ENCODE peak calls at places on chromosome 9, in four cellular contexts. Y, G, P and M are unnamed samples.

GRCh38 chr9:112866662-112867274 is 23.9 kb downstream of the SLC46A2 start:
- DNase-seq in G (no peak), Y (no peak), P (peak), M (no peak)

GRCh38 chr9:16207161-16207560 is 654.3 kb downstream of the CCDC171 start:
- DNase-seq in G (no peak), Y (peak), P (no peak), M (no peak)

GRCh38 chr9:77944556-77945261 is 86.9 kb downstream of the GNAQ start:
- DNase-seq in Y (no peak), P (no peak), G (no peak), M (no peak)

GRCh38 chr9:122107291-122107805 is 14.2 kb upstream of the TTLL11 start:
- DNase-seq in G (no peak), Y (peak), P (no peak), M (no peak)

GRCh38 chr9:127370651-127371648 is 26.0 kb upstream of the SLC2A8 start:
- DNase-seq in Y (no peak), P (no peak), G (no peak), M (no peak)

GRCh38 chr9:134560206-134560605 is 81.4 kb upstream of the COL5A1 start:
- DNase-seq in G (no peak), Y (no peak), P (no peak), M (peak)

GRCh38 chr9:129078691-129079503 is 2.0 kb upstream of the DOLPP1 start:
- DNase-seq in G (no peak), P (no peak), Y (no peak), M (no peak)

GRCh38 chr9:129520981-129521380 is 99.9 kb downstream of the C9orf50 start:
- DNase-seq in P (no peak), G (no peak), Y (no peak), M (no peak)